ENCODE peak calls at places on chromosome 6, in eight cellular contexts. L, W, T, B, E, V, A and M are unnamed samples.

GRCh38 chr6:116983375-116983774 is 106.3 kb downstream of the RFX6 start:
- DNase-seq in L (no peak), W (no peak), T (no peak), B (no peak), E (no peak), V (no peak), A (no peak), M (no peak)

GRCh38 chr6:166253277-166254229 is 54.6 kb downstream of the PRR18 start:
- DNase-seq in L (no peak), W (peak; percentile 37), T (no peak), B (peak; percentile 43), E (peak; percentile 28), V (no peak), A (no peak), M (no peak)

GRCh38 chr6:43772571-43773049 is 2.6 kb downstream of the VEGFA start:
- DNase-seq in L (peak; percentile 55), W (peak; percentile 52), T (no peak), B (peak; percentile 57), E (no peak), V (no peak), A (peak; percentile 28), M (no peak)

GRCh38 chr6:66926060-66926459 is 1219.0 kb upstream of the EYS start:
- DNase-seq in L (no peak), W (no peak), T (no peak), B (no peak), E (no peak), V (no peak), A (peak; percentile 18), M (no peak)

GRCh38 chr6:31031095-31031494 is 20.8 kb downstream of the MUC22 start:
- DNase-seq in L (no peak), W (no peak), T (no peak), B (no peak), E (no peak), V (no peak), A (no peak), M (no peak)

GRCh38 chr6:123393333-123393732 is 243.4 kb downstream of the TRDN start:
- DNase-seq in L (no peak), W (no peak), T (no peak), B (no peak), E (no peak), V (no peak), A (peak; percentile 5), M (no peak)

GRCh38 chr6:112231609-112232060 is 22.7 kb downstream of the LAMA4 start:
- DNase-seq in L (no peak), W (no peak), T (no peak), B (no peak), E (no peak), V (no peak), A (no peak), M (no peak)

GRCh38 chr6:6689413-6690143 is 101.1 kb downstream of the LY86 start:
- DNase-seq in L (no peak), W (no peak), T (no peak), B (no peak), E (no peak), V (no peak), A (no peak), M (no peak)

GRCh38 chr6:33974030-33974429 is 170.2 kb upstream of the MLN start:
- DNase-seq in L (no peak), W (no peak), T (no peak), B (peak; percentile 2), E (no peak), V (no peak), A (no peak), M (no peak)

GRCh38 chr6:335572-335971 is 43.3 kb downstream of the DUSP22 start:
- DNase-seq in L (no peak), W (no peak), T (no peak), B (no peak), E (no peak), V (no peak), A (no peak), M (no peak)